ENCODE peak calls at places on chromosomes 13 and 19, in six cellular contexts. I, J, D, C, M and V are unnamed samples.

GRCh38 chr19:45769821-45770191 is 754 bp upstream of the SIX5 start:
- DNase-seq in D (no peak), I (no peak), M (peak; percentile 51), J (peak; percentile 68), C (peak; percentile 56), V (no peak)

GRCh38 chr13:54124700-54125099 is 1096.1 kb downstream of the OLFM4 start:
- DNase-seq in I (no peak), M (no peak), D (no peak), C (no peak), J (no peak), V (no peak)

GRCh38 chr13:100528820-100529219 is 59.8 kb downstream of the GGACT start:
- DNase-seq in J (no peak), C (no peak), M (no peak), I (no peak), D (no peak), V (no peak)

GRCh38 chr13:98778749-98779148 is 26.3 kb upstream of the SLC15A1 start:
- DNase-seq in D (peak; percentile 48), J (no peak), C (no peak), I (no peak), M (no peak), V (no peak)

GRCh38 chr13:110403315-110403714 is 96.2 kb downstream of the COL4A2 start:
- DNase-seq in I (no peak), J (no peak), M (no peak), C (no peak), D (peak; percentile 94), V (no peak)

GRCh38 chr13:92805766-92806165 is 420.8 kb upstream of the GPC6 start:
- DNase-seq in I (no peak), J (no peak), C (no peak), D (no peak), M (no peak), V (no peak)

GRCh38 chr19:46035546-46035945 is 5.3 kb downstream of the IGFL4 start:
- DNase-seq in C (no peak), I (no peak), M (no peak), D (no peak), J (no peak), V (no peak)

GRCh38 chr19:3075605-3076431 is 13.5 kb upstream of the TLE5 start:
- DNase-seq in C (peak; percentile 70), M (peak; percentile 56), J (peak; percentile 78), D (no peak), I (peak; percentile 86), V (no peak)

GRCh38 chr19:50898018-50898417 is 13.2 kb downstream of the KLK4 start:
- DNase-seq in D (no peak), M (no peak), C (no peak), I (no peak), J (no peak), V (no peak)

GRCh38 chr19:50899549-50899948 is 11.6 kb downstream of the KLK4 start:
- DNase-seq in I (no peak), M (no peak), D (no peak), J (no peak), C (no peak), V (no peak)

GRCh38 chr19:50897612-50898011 is 13.6 kb downstream of the KLK4 start:
- DNase-seq in J (no peak), D (no peak), I (no peak), M (no peak), C (no peak), V (no peak)

GRCh38 chr19:50896591-50897190 is 14.5 kb downstream of the KLK4 start:
- DNase-seq in M (no peak), I (no peak), J (no peak), C (no peak), D (peak; percentile 12), V (no peak)

DNA sequence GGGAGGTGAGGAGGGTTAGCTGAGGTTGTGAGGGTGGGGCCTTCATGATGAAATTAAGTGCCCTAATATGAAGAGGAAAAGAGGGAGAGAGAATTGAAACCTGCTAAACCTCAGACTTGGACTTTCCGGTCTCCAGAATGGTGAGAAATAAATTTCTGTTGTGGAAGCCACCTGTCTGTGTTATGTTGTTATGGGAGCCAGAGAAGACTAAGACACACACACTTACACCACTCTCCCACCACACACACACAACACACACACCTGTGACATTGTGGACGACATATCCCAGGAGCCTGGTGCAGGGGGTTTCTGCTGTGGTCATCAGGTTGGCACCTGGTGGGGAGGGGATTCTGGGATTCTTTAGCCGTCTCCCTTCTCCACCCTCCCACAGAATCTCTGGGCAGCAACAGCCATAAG is 14.0 kb downstream of the KLK4 start:
- DNase-seq in I (no peak), D (no peak), C (no peak), J (no peak), M (no peak), V (no peak)
- H3K36me3 ChIP-seq in I (no peaks in the 10 kb centered on the region), D (no peaks in the 10 kb centered on the region), C (no peaks in the 10 kb centered on the region), J (no peaks in the 10 kb centered on the region), M (no peaks in the 10 kb centered on the region), V (no peaks in the 10 kb centered on the region)

GRCh38 chr19:4693471-4694121 is 23.5 kb upstream of the MYDGF start:
- DNase-seq in I (no peak), M (no peak), D (no peak), J (no peak), C (no peak), V (no peak)
- H3K4me1 ChIP-seq in I (no peaks in the 10 kb centered on the region), M (no peaks in the 10 kb centered on the region), D (peaks cover 9% of the 10 kb centered on the region), J (no peaks in the 10 kb centered on the region), C (peaks cover 14% of the 10 kb centered on the region), V (no peaks in the 10 kb centered on the region)

GRCh38 chr19:40321076-40321475 is 27.1 kb downstream of the C19orf47 start:
- DNase-seq in I (peak; percentile 46), M (no peak), C (no peak), D (no peak), J (no peak), V (peak; percentile 62)

GRCh38 chr19:40320558-40320935 is 27.6 kb downstream of the C19orf47 start:
- DNase-seq in J (no peak), C (no peak), D (no peak), I (peak; percentile 33), M (no peak), V (peak; percentile 49)

GRCh38 chr19:40322951-40323615 is 25.1 kb downstream of the C19orf47 start:
- DNase-seq in J (no peak), M (no peak), C (no peak), D (no peak), I (peak; percentile 40), V (no peak)

GRCh38 chr19:40322271-40322610 is 26.0 kb downstream of the C19orf47 start:
- DNase-seq in M (no peak), I (no peak), D (no peak), J (no peak), C (no peak), V (no peak)

DNA sequence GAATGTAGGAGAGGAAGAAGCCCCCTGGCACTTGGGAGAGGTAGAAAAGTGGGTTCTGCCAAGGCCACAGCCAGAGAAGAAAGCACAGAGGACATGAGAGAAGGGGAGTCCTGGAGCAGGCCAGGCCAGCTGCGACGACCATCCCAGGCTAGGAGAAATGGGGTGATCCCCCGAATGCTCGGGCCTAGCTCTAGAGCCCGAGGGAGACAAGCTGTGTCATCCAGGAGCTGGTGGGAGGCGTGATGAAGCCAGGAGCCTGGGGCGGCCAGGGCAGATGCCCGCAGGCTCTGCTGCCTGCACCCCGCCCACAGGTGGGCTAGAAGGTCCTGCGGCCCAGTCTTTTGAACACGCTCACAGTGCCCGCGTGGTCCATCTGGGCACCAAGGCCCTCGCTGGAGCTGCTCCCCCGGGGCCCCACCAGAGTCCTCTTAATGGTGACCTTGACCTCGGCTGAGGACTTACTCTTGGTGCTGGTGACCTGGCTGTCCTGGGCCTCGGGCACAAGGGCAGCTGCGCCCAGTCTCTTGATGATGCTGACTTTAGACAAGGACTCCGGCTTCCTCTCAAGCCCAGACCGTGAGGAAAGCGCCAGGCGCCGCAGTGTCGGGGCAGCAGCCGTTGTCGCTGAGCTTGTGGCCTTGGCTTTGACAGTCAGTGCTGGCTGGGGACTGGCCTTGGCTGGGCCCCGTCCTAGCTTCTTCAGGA is 26.5 kb downstream of the C19orf47 start:
- DNase-seq in I (peak; percentile 53), J (no peak), C (no peak), D (no peak), M (no peak), V (peak; percentile 66)
- H3K36me3 ChIP-seq in I (peaks cover 64% of the 10 kb centered on the region), J (no peaks in the 10 kb centered on the region), C (peaks cover 60% of the 10 kb centered on the region), D (peaks cover 22% of the 10 kb centered on the region), M (peaks cover 11% of the 10 kb centered on the region), V (peaks cover 7% of the 10 kb centered on the region)

DNA sequence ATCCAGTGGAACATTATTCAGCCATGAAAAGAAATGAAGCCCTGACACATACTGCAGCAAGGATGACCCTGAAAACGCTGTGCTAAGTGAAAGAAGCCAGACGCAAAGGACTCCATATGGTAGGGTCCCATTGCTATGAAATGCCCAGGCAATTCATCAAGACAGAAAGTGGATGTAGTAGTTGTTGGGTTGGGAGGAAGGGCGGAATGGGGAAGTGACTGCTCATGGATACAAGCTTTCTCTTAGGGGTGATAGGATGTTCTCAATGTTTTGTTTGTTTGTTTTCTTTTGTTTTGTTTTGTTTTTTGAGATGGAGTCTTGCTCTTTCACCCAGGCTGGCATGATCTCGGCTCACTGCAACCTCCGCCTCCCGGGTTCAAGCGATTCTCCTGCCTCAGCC is 11.1 kb upstream of the CEACAM16 start:
- DNase-seq in C (no peak), M (no peak), J (no peak), D (no peak), I (no peak), V (no peak)
- H3K4me1 ChIP-seq in C (peaks cover 13% of the 10 kb centered on the region), M (peaks cover 4% of the 10 kb centered on the region), J (peaks cover 4% of the 10 kb centered on the region), D (peaks cover 11% of the 10 kb centered on the region), I (peaks cover 55% of the 10 kb centered on the region), V (no peaks in the 10 kb centered on the region)

DNA sequence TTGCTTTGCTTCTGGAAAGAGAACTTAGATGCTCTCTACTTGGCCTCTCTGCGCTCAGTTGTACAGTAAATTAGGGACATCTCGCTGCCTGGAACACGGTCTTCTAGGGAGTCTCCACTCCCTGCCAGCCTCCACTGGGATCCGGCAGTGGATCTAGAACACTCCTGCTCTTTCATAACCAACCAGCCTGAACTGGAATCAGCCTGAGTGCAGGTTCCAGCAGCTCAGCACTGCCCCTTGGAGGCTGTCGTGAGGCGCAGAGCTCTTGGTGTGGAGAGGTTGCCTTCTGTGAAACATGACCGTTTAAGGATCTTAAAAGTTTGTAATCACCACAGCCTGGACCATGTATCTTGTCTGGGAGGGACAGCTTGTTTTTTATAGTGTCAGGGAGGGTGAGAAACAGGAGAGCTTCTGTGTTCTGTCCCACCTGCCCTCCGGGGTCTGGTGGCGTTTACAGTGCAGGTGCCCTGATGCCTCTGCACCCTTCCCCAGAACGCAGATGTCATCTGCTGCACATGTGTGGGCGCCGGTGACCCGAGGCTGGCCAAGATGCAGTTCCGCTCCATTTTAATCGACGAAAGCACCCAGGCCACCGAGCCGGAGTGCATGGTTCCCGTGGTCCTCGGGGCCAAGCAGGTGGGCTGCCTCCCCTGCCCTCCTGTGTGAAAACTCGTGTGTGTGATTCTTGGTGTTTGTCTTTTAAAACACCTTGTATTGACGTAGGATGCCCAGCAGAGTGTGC is 24.8 kb downstream of the UPF1 start:
- DNase-seq in J (no peak), I (no peak), D (no peak), C (no peak), M (no peak), V (no peak)
- H3K36me3 ChIP-seq in J (peaks cover 53% of the 10 kb centered on the region), I (peaks cover 100% of the 10 kb centered on the region), D (peaks cover 65% of the 10 kb centered on the region), C (peaks cover 95% of the 10 kb centered on the region), M (peaks cover 48% of the 10 kb centered on the region), V (peaks cover 34% of the 10 kb centered on the region)

DNA sequence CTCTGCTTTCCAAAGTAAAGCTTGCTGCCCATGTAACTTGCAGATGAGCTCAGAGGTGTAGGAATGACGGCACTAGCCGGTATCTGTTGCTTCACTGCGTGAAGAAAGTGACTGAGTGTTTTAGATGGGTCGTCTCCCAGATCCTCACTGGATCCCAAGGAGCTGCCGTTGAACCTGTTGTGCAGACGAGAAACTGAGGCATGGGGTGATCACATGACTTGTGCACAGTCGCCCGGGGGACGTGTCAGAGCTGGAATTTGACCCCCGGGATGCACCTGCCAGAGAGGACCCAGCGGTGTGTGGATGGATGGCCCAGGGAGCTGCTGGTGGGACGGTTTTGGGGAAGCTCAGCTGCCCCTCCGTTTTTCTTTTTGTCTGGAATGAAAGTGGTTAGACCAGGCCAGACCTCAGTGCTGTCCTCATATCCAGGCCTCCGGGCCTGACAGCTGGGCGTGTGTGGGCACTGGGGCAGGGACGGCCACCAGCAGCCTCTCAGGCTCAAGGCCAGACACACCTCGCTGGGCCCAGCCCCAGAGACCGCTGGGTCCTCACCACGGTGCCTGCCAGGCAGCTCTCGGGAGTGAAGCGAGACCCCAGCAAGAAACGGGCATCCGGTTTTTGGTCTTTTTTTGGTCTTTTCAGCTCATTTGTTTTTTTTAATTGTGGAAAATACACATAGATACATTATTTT is 12.5 kb downstream of the ARID3A start:
- DNase-seq in J (no peak), C (no peak), I (no peak), D (no peak), M (no peak), V (no peak)
- H3K4me1 ChIP-seq in J (peaks cover 26% of the 10 kb centered on the region), C (peaks cover 24% of the 10 kb centered on the region), I (peaks cover 46% of the 10 kb centered on the region), D (peaks cover 29% of the 10 kb centered on the region), M (no peaks in the 10 kb centered on the region), V (peaks cover 1% of the 10 kb centered on the region)